ENCODE peak calls at places on chromosome 6, in five cellular contexts. W is RWPE1; Y is IMR-90; T is CD8-positive, alpha-beta T cell; S is body of pancreas. P is an unnamed sample.

GRCh38 chr6:83853178-83853967 is at the start of gene RIPPLY2:
- DNase-seq in T (no peak), W (no peak), Y (peak), S (peak), P (peak)

GRCh38 chr6:43713611-43714310 is 26.2 kb upstream of the MRPS18A start:
- DNase-seq in T (no peak), W (no peak), Y (no peak), S (no peak), P (no peak)

GRCh38 chr6:114033606-114034005 is 62.7 kb upstream of the HDAC2 start:
- DNase-seq in W (no peak), S (no peak), T (no peak), Y (no peak), P (no peak)

GRCh38 chr6:41664271-41664670 is 26.0 kb downstream of the MDFI start:
- DNase-seq in Y (no peak), S (no peak), T (no peak), W (no peak), P (no peak)

GRCh38 chr6:11309947-11310665 is 77.6 kb upstream of the NEDD9 start:
- DNase-seq in T (no peak), Y (peak), W (no peak), S (no peak), P (no peak)

GRCh38 chr6:33587529-33588215 is 7.6 kb upstream of the BAK1 start:
- DNase-seq in Y (no peak), S (no peak), W (no peak), T (no peak), P (no peak)

GRCh38 chr6:16511048-16511660 is 250.1 kb downstream of the ATXN1 start:
- DNase-seq in Y (peak), T (no peak), S (no peak), W (peak), P (no peak)

GRCh38 chr6:169920359-169921020 is 169.1 kb downstream of the ERMARD start:
- DNase-seq in Y (no peak), W (no peak), S (no peak), T (no peak), P (no peak)

GRCh38 chr6:170297577-170298330 is 6.9 kb upstream of the DLL1 start:
- DNase-seq in S (no peak), Y (no peak), W (no peak), T (no peak), P (no peak)

GRCh38 chr6:1787894-1788293 is 178.2 kb downstream of the FOXC1 start:
- DNase-seq in W (peak), T (no peak), S (peak), Y (peak), P (no peak)

GRCh38 chr6:29424575-29424974 is 9.8 kb downstream of the OR12D1 start:
- DNase-seq in T (no peak), S (no peak), Y (no peak), W (no peak), P (no peak)

GRCh38 chr6:134746125-134746524 is 203.8 kb downstream of the ALDH8A1 start:
- DNase-seq in S (no peak), Y (no peak), W (no peak), T (no peak), P (no peak)

GRCh38 chr6:113351183-113351834 is 505.8 kb upstream of the MARCKS start:
- DNase-seq in Y (peak), S (no peak), T (no peak), W (no peak), P (no peak)

DNA sequence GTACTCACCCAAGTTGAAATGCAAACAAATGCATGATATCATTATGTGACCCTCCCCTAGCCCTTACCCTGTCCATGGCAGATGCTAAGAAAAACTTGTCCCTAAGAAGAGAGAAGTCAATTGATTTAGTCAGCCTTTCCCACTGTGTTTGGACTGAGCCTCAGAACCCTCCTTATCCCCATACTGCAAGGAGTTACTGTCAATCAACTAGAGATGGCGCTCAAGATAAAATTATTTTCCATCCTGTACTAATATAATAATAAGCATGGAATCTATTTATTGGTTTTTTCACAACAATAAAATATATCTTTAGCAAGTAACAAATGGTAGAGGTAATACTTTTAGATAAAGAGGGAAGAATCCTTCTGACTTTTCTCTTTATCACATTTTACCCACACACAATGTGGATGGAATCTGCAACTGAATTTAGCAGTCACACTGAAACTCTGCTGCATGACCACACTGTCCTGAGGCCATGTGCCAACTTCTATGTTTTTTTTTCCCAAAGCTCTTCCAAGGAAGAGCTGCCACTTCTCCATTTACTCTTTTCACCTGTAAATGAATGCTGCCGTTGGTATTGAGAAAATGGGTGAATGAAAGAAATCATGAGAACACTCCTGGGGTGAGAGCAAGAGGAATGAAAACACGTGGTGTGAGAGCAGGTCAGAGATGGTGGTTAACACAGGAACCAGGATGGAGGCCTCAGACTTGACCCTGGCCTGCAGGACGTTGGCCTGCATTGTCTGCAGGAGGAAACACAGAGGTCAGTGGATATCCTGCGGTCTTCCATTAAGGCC is 10.5 kb downstream of the NT5E start:
- DNase-seq in Y (no peak), T (no peak), S (no peak), W (no peak), P (no peak)
- H3K27ac ChIP-seq in Y (no peak), T (peak), S (peak), W (peak), P (no peak)

GRCh38 chr6:67884442-67884841 is 750.6 kb upstream of the ADGRB3 start:
- DNase-seq in T (no peak), S (no peak), W (no peak), Y (no peak), P (no peak)
- H3K27ac ChIP-seq in T (no peak), S (no peak), W (no peak), Y (no peak), P (no peak)

GRCh38 chr6:154567695-154568220 is 57.3 kb upstream of the CNKSR3 start:
- DNase-seq in S (no peak), Y (no peak), W (no peak), T (no peak), P (no peak)

GRCh38 chr6:154565331-154565730 is 54.8 kb upstream of the CNKSR3 start:
- DNase-seq in W (no peak), S (no peak), Y (no peak), T (no peak), P (no peak)

GRCh38 chr6:154569136-154569862 is 58.8 kb upstream of the CNKSR3 start:
- DNase-seq in W (no peak), T (no peak), S (no peak), Y (no peak), P (no peak)

GRCh38 chr6:154570505-154570904 is 60.0 kb upstream of the CNKSR3 start:
- DNase-seq in S (no peak), T (no peak), Y (no peak), W (no peak), P (no peak)

GRCh38 chr6:154566866-154567265 is 56.4 kb upstream of the CNKSR3 start:
- DNase-seq in Y (no peak), W (no peak), T (no peak), S (no peak), P (no peak)
- H3K27ac ChIP-seq in Y (no peak), W (no peak), T (no peak), S (no peak), P (no peak)

GRCh38 chr6:45743028-45743615 is 272.5 kb downstream of the CLIC5 start:
- DNase-seq in T (no peak), W (no peak), S (no peak), Y (no peak), P (no peak)

GRCh38 chr6:45739058-45739457 is 276.6 kb downstream of the CLIC5 start:
- DNase-seq in T (no peak), W (no peak), Y (no peak), S (no peak), P (no peak)

GRCh38 chr6:45741437-45742166 is 274.1 kb downstream of the CLIC5 start:
- DNase-seq in W (no peak), S (no peak), T (no peak), Y (peak), P (no peak)

GRCh38 chr6:45746046-45746445 is 269.6 kb downstream of the CLIC5 start:
- DNase-seq in T (no peak), W (no peak), S (no peak), Y (peak), P (no peak)

GRCh38 chr6:45742591-45742990 is 273.1 kb downstream of the CLIC5 start:
- DNase-seq in Y (no peak), W (no peak), T (no peak), S (no peak), P (no peak)
- H3K27ac ChIP-seq in Y (no peak), W (no peak), T (no peak), S (no peak), P (no peak)

GRCh38 chr6:128129679-128130078 is 228.8 kb upstream of the THEMIS start:
- DNase-seq in T (no peak), S (no peak), Y (no peak), W (no peak), P (no peak)
- H3K27ac ChIP-seq in T (no peak), S (no peak), Y (no peak), W (no peak), P (no peak)